ENCODE peak calls at places on chromosomes 11 and 22, in eight cellular contexts. I is midbrain, T is GM04503, V is skeletal muscle cell, C is AG04450, Z is DMS79 treated with DMSO at 0.1 percent for 48 hours, N is posterior vena cava, O is LoVo. H is an unnamed sample.

GRCh38 chr11:111735262-111736116 is 30.7 kb downstream of the PPP2R1B start:
- DNase-seq in O (peak; percentile 3), Z (peak; percentile 89), I (peak; percentile 94), T (peak; percentile 94), N (peak; percentile 92), V (peak; percentile 96), C (peak; percentile 96), H (peak; percentile 57)

GRCh38 chr22:49349181-49349835 is 478.4 kb downstream of the BRD1 start:
- DNase-seq in O (no peak), N (peak; percentile 55), I (no peak), V (no peak), C (no peak), Z (no peak), T (no peak), H (no peak)

GRCh38 chr22:45777046-45777851 is 105.6 kb downstream of the ATXN10 start:
- DNase-seq in V (no peak), O (no peak), T (no peak), C (no peak), I (no peak), Z (no peak), N (no peak), H (no peak)

GRCh38 chr11:123797065-123797940 is 8.8 kb downstream of the OR6M1 start:
- DNase-seq in V (no peak), C (no peak), O (no peak), Z (peak; percentile 98), T (no peak), N (no peak), I (no peak), H (peak; percentile 24)

GRCh38 chr11:126419801-126420729 is 64.6 kb downstream of the ST3GAL4 start:
- DNase-seq in N (no peak), T (no peak), O (no peak), V (peak; percentile 45), C (no peak), I (no peak), Z (no peak), H (no peak)

GRCh38 chr22:35882226-35883027 is 146.2 kb downstream of the RBFOX2 start:
- DNase-seq in I (no peak), N (no peak), T (no peak), Z (no peak), O (no peak), C (no peak), V (no peak), H (no peak)

GRCh38 chr22:33579448-33580093 is 340.7 kb downstream of the LARGE1 start:
- DNase-seq in C (no peak), Z (no peak), I (peak; percentile 70), T (peak; percentile 8), V (no peak), N (no peak), O (peak; percentile 38), H (peak; percentile 81)

GRCh38 chr11:58059011-58059358 is 28.2 kb downstream of the OR6Q1 start:
- DNase-seq in Z (no peak), C (peak; percentile 81), T (peak; percentile 74), I (no peak), O (no peak), N (no peak), V (peak; percentile 49), H (no peak)

GRCh38 chr22:35023692-35024363 is 42.1 kb upstream of the ISX start:
- DNase-seq in N (peak; percentile 86), I (peak; percentile 47), Z (peak; percentile 0), O (peak; percentile 47), V (no peak), T (no peak), C (no peak), H (peak; percentile 87)

GRCh38 chr22:32380991-32381390 is 23.3 kb downstream of the RFPL3 start:
- DNase-seq in Z (no peak), C (no peak), O (no peak), I (no peak), V (no peak), N (no peak), T (no peak), H (no peak)

GRCh38 chr11:64990222-64990918 is 6.4 kb downstream of the BATF2 start:
- DNase-seq in I (no peak), Z (no peak), C (no peak), N (peak; percentile 86), T (no peak), V (no peak), O (no peak), H (no peak)

GRCh38 chr11:110366234-110366633 is 63.5 kb upstream of the FDX1 start:
- DNase-seq in O (peak; percentile 20), Z (peak; percentile 95), I (peak; percentile 60), C (no peak), V (no peak), T (no peak), N (no peak), H (no peak)

GRCh38 chr22:30887418-30887817 is 81.2 kb downstream of the MORC2 start:
- DNase-seq in C (no peak), Z (no peak), V (no peak), O (no peak), N (peak; percentile 69), I (no peak), T (no peak), H (no peak)

GRCh38 chr11:123473941-123474668 is 44.0 kb downstream of the GRAMD1B start:
- DNase-seq in V (peak; percentile 80), C (peak; percentile 69), Z (no peak), T (peak; percentile 81), O (no peak), N (no peak), I (no peak), H (no peak)

GRCh38 chr11:1197886-1198765 is 24.7 kb upstream of the MUC5B start:
- DNase-seq in C (no peak), I (no peak), V (no peak), T (no peak), N (peak; percentile 76), O (no peak), Z (no peak), H (no peak)

GRCh38 chr11:132898676-132899075 is 633.6 kb downstream of the OPCML start:
- DNase-seq in Z (no peak), V (no peak), N (no peak), C (no peak), T (no peak), I (no peak), O (no peak), H (no peak)

GRCh38 chr11:86938900-86939880 is 16.0 kb downstream of the FZD4 start:
- DNase-seq in N (no peak), V (no peak), T (no peak), Z (peak; percentile 61), O (peak; percentile 49), I (peak; percentile 75), C (no peak), H (no peak)

GRCh38 chr11:132821027-132821426 is 711.3 kb downstream of the OPCML start:
- DNase-seq in V (peak; percentile 60), N (no peak), O (no peak), T (peak; percentile 23), I (no peak), C (peak; percentile 8), Z (no peak), H (no peak)

GRCh38 chr22:46078241-46079092 is 71.9 kb upstream of the PPARA start:
- DNase-seq in I (no peak), Z (no peak), T (no peak), O (peak; percentile 90), C (no peak), V (no peak), N (peak; percentile 89), H (no peak)

GRCh38 chr11:117614695-117615094 is 182.3 kb downstream of the DSCAML1 start:
- DNase-seq in T (no peak), C (no peak), Z (no peak), V (no peak), N (peak; percentile 36), I (no peak), O (no peak), H (no peak)

GRCh38 chr11:67584205-67584880 is 731 bp downstream of the GSTP1 start:
- DNase-seq in Z (peak; percentile 46), I (peak; percentile 38), V (no peak), T (peak; percentile 16), N (peak; percentile 94), O (no peak), C (no peak), H (peak; percentile 88)

GRCh38 chr11:73757598-73757997 is 3.3 kb downstream of the RAB6A start:
- DNase-seq in Z (no peak), O (no peak), I (no peak), N (no peak), T (no peak), V (no peak), C (no peak), H (no peak)

GRCh38 chr22:44023404-44024287 is 456 bp upstream of the PARVB start:
- DNase-seq in O (peak; percentile 52), C (no peak), N (peak; percentile 90), Z (no peak), T (no peak), I (no peak), V (no peak), H (peak; percentile 33)

GRCh38 chr11:134862168-134862567 is 450.1 kb upstream of the B3GAT1 start:
- DNase-seq in C (no peak), O (no peak), T (no peak), I (no peak), V (no peak), Z (peak; percentile 48), N (no peak), H (no peak)

GRCh38 chr22:19844423-19845368 is 10.0 kb downstream of the GNB1L start:
- DNase-seq in N (peak; percentile 91), C (no peak), I (peak; percentile 57), O (no peak), T (peak; percentile 49), Z (no peak), V (no peak), H (peak; percentile 22)